ENCODE peak calls at places on chromosomes 6 and 20, in five cellular contexts. One of them, this sample, is unnamed.

GRCh38 chr6:38198219-38198618 is 378.7 kb downstream of the ZFAND3 start:
- DNase-seq in breast epithelium: no peak
- DNase-seq in gastrocnemius medialis: no peak
- DNase-seq in astrocyte of the spinal cord: no peak
- DNase-seq in neural progenitor cell: no peak
- DNase-seq in this sample: no peak

GRCh38 chr6:79719248-79719975 is 88.3 kb downstream of the SH3BGRL2 start:
- DNase-seq in astrocyte of the spinal cord: peak; percentile 63
- DNase-seq in breast epithelium: no peak
- DNase-seq in neural progenitor cell: no peak
- DNase-seq in gastrocnemius medialis: no peak
- DNase-seq in this sample: no peak

GRCh38 chr6:151004415-151005024 is 139.0 kb downstream of the MTHFD1L start:
- DNase-seq in breast epithelium: no peak
- DNase-seq in astrocyte of the spinal cord: peak; percentile 93
- DNase-seq in neural progenitor cell: no peak
- DNase-seq in gastrocnemius medialis: no peak
- DNase-seq in this sample: no peak

GRCh38 chr6:2940010-2940850 is 31.1 kb downstream of the SERPINB6 start:
- DNase-seq in gastrocnemius medialis: no peak
- DNase-seq in neural progenitor cell: no peak
- DNase-seq in breast epithelium: no peak
- DNase-seq in astrocyte of the spinal cord: no peak
- DNase-seq in this sample: no peak

GRCh38 chr6:31386977-31387376 is 16.4 kb upstream of the MICA start:
- DNase-seq in neural progenitor cell: peak; percentile 44
- DNase-seq in breast epithelium: no peak
- DNase-seq in gastrocnemius medialis: no peak
- DNase-seq in astrocyte of the spinal cord: no peak
- DNase-seq in this sample: no peak

GRCh38 chr20:62133864-62134263 is 9.3 kb downstream of the PSMA7 start:
- DNase-seq in astrocyte of the spinal cord: no peak
- DNase-seq in breast epithelium: no peak
- DNase-seq in neural progenitor cell: no peak
- DNase-seq in gastrocnemius medialis: no peak
- DNase-seq in this sample: no peak

GRCh38 chr6:137552146-137552545 is 58.0 kb upstream of the OLIG3 start:
- DNase-seq in astrocyte of the spinal cord: no peak
- DNase-seq in neural progenitor cell: no peak
- DNase-seq in gastrocnemius medialis: no peak
- DNase-seq in breast epithelium: no peak
- DNase-seq in this sample: no peak

GRCh38 chr6:917296-917695 is 224.4 kb upstream of the EXOC2 start:
- DNase-seq in gastrocnemius medialis: no peak
- DNase-seq in neural progenitor cell: no peak
- DNase-seq in breast epithelium: no peak
- DNase-seq in astrocyte of the spinal cord: no peak
- DNase-seq in this sample: no peak

GRCh38 chr20:55394592-55394991 is 610.7 kb downstream of the CBLN4 start:
- DNase-seq in breast epithelium: no peak
- DNase-seq in astrocyte of the spinal cord: no peak
- DNase-seq in neural progenitor cell: no peak
- DNase-seq in gastrocnemius medialis: no peak
- DNase-seq in this sample: no peak

GRCh38 chr6:156955494-156956183 is 178.5 kb downstream of the ARID1B start:
- DNase-seq in breast epithelium: no peak
- DNase-seq in astrocyte of the spinal cord: peak; percentile 31
- DNase-seq in gastrocnemius medialis: peak; percentile 92
- DNase-seq in neural progenitor cell: no peak
- DNase-seq in this sample: peak; percentile 32

GRCh38 chr20:46563170-46563847 is 12.9 kb upstream of the OCSTAMP start:
- DNase-seq in gastrocnemius medialis: no peak
- DNase-seq in breast epithelium: no peak
- DNase-seq in neural progenitor cell: peak; percentile 41
- DNase-seq in astrocyte of the spinal cord: no peak
- DNase-seq in this sample: no peak

GRCh38 chr6:31179042-31179386 is 8.5 kb upstream of the POU5F1 start:
- DNase-seq in neural progenitor cell: no peak
- DNase-seq in astrocyte of the spinal cord: no peak
- DNase-seq in breast epithelium: no peak
- DNase-seq in gastrocnemius medialis: no peak
- DNase-seq in this sample: no peak

GRCh38 chr6:141482773-141483172 is 650.0 kb upstream of the GJE1 start:
- DNase-seq in astrocyte of the spinal cord: no peak
- DNase-seq in neural progenitor cell: no peak
- DNase-seq in breast epithelium: no peak
- DNase-seq in gastrocnemius medialis: no peak
- DNase-seq in this sample: no peak

GRCh38 chr6:44059359-44060342 is 67.6 kb downstream of the MRPL14 start:
- DNase-seq in breast epithelium: no peak
- DNase-seq in astrocyte of the spinal cord: peak; percentile 70
- DNase-seq in gastrocnemius medialis: no peak
- DNase-seq in neural progenitor cell: no peak
- DNase-seq in this sample: no peak

GRCh38 chr6:158467923-158468322 is 92.0 kb upstream of the TMEM181 start:
- DNase-seq in neural progenitor cell: peak; percentile 50
- DNase-seq in breast epithelium: no peak
- DNase-seq in gastrocnemius medialis: no peak
- DNase-seq in astrocyte of the spinal cord: no peak
- DNase-seq in this sample: no peak

GRCh38 chr6:75600694-75601265 is 900 bp upstream of the SENP6 start:
- DNase-seq in gastrocnemius medialis: no peak
- DNase-seq in astrocyte of the spinal cord: peak; percentile 12
- DNase-seq in breast epithelium: no peak
- DNase-seq in neural progenitor cell: no peak
- DNase-seq in this sample: no peak

GRCh38 chr6:40894962-40895799 is 143.8 kb downstream of the UNC5CL start:
- DNase-seq in neural progenitor cell: peak; percentile 79
- DNase-seq in gastrocnemius medialis: peak; percentile 27
- DNase-seq in astrocyte of the spinal cord: peak; percentile 39
- DNase-seq in breast epithelium: peak; percentile 61
- DNase-seq in this sample: no peak

DNA sequence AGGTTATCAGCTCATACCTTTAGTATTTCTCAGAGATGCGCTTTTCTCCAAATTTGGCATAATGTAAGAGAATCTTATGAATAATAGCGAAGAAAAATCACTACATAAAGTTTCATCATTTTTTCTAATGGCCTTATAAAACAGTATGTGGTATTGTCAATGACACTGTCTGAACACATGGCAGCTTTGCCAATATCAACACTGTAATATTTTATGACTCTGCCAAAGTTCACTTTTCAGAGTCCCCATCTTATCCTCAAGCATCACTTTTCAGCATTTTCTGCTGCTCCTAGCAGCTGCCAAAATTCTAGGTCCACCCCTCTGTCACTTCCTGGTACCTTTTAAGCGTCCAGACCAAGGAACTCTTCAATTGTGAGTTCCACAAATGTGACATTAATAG is 171.5 kb upstream of the C6orf118 start:
- DNase-seq in astrocyte of the spinal cord: no peak
- DNase-seq in breast epithelium: no peak
- DNase-seq in neural progenitor cell: no peak
- DNase-seq in gastrocnemius medialis: no peak
- DNase-seq in this sample: no peak
- H3K4me3 ChIP-seq in astrocyte of the spinal cord: no peak overlapping the region
- H3K4me3 ChIP-seq in breast epithelium: no peak overlapping the region
- H3K4me3 ChIP-seq in neural progenitor cell: no peak overlapping the region
- H3K4me3 ChIP-seq in gastrocnemius medialis: no peak overlapping the region
- H3K4me3 ChIP-seq in this sample: no peak overlapping the region

GRCh38 chr6:144662812-144663211 is 377.7 kb downstream of the UTRN start:
- DNase-seq in neural progenitor cell: no peak
- DNase-seq in astrocyte of the spinal cord: no peak
- DNase-seq in breast epithelium: no peak
- DNase-seq in gastrocnemius medialis: no peak
- DNase-seq in this sample: no peak
- H3K4me3 ChIP-seq in neural progenitor cell: no peak overlapping the region
- H3K4me3 ChIP-seq in astrocyte of the spinal cord: no peak overlapping the region
- H3K4me3 ChIP-seq in breast epithelium: peak overlapping the region; percentile 13
- H3K4me3 ChIP-seq in gastrocnemius medialis: no peak overlapping the region
- H3K4me3 ChIP-seq in this sample: no peak overlapping the region

DNA sequence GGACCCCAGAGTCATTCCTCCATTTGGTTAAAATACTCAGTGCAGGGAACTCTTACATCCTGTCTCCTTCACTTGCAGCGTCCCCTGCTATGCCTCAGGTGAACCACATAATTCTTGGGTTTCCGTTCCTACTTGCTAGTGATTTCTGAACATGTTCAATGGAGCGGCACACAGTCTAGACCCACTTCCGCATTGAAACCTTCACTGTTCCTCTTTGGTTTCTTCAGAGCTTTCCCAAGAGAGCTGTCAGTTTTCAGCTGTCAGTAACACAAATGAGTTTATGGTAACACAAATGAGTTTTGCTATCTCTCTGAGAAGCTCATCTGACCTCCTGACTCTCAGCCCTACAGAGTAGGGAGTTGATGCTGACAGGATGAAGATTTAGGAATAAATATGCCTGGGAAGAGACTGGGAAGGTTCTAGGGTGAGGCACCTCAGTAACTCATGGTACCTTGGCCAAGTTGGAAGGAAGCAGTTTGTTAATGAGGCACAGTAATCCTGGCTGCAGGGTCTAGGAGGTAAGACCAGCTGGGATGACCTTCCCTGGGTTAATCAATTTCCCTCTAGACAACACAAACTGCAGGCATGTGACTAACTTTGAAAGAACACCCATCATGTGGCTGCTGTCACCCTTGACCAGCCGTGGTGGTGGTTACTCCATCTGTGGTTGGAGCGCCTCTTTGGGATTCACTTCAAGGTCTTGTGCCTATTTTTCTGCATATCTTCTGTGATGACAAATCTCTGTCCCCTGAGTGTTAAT is 5.4 kb downstream of the SYS1 start:
- DNase-seq in neural progenitor cell: no peak
- DNase-seq in breast epithelium: no peak
- DNase-seq in gastrocnemius medialis: no peak
- DNase-seq in astrocyte of the spinal cord: no peak
- DNase-seq in this sample: no peak
- H3K4me3 ChIP-seq in neural progenitor cell: no peak overlapping the region
- H3K4me3 ChIP-seq in breast epithelium: no peak overlapping the region
- H3K4me3 ChIP-seq in gastrocnemius medialis: no peak overlapping the region
- H3K4me3 ChIP-seq in astrocyte of the spinal cord: no peak overlapping the region
- H3K4me3 ChIP-seq in this sample: no peak overlapping the region

DNA sequence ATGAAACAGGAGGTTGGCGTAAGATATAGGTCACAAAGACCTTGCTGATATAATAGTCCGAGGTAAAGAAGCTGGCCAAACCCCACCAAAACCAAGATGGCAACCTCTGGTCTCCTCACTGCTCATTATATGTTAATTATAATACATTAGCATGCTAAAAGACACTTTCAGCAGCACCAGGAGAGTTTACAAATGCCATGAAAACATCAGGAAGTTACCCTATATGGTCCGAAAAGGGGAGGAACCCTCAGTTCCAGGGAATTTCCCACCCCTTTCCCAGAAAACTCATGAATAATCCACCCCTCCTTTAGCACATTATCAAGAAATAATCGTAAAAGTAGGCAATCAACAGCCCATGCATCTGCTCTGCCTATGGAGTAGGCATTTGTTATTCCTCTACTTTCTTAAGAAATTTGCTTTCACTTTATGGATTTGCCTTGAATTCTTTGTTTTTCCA is 923.4 kb downstream of the QKI start:
- DNase-seq in gastrocnemius medialis: no peak
- DNase-seq in breast epithelium: no peak
- DNase-seq in neural progenitor cell: no peak
- DNase-seq in astrocyte of the spinal cord: no peak
- DNase-seq in this sample: no peak
- H3K4me3 ChIP-seq in gastrocnemius medialis: no peak overlapping the region
- H3K4me3 ChIP-seq in breast epithelium: no peak overlapping the region
- H3K4me3 ChIP-seq in neural progenitor cell: no peak overlapping the region
- H3K4me3 ChIP-seq in astrocyte of the spinal cord: no peak overlapping the region
- H3K4me3 ChIP-seq in this sample: no peak overlapping the region

GRCh38 chr6:10531942-10532341 is 10.8 kb downstream of the GCNT2 start:
- DNase-seq in neural progenitor cell: no peak
- DNase-seq in breast epithelium: no peak
- DNase-seq in gastrocnemius medialis: no peak
- DNase-seq in astrocyte of the spinal cord: no peak
- DNase-seq in this sample: no peak

GRCh38 chr6:10531513-10531912 is 10.4 kb downstream of the GCNT2 start:
- DNase-seq in astrocyte of the spinal cord: no peak
- DNase-seq in neural progenitor cell: no peak
- DNase-seq in breast epithelium: no peak
- DNase-seq in gastrocnemius medialis: no peak
- DNase-seq in this sample: no peak

GRCh38 chr6:10529231-10529801 is 8.2 kb downstream of the GCNT2 start:
- DNase-seq in gastrocnemius medialis: no peak
- DNase-seq in breast epithelium: peak; percentile 54
- DNase-seq in astrocyte of the spinal cord: peak; percentile 31
- DNase-seq in neural progenitor cell: no peak
- DNase-seq in this sample: no peak

GRCh38 chr6:10526156-10526555 is 5.0 kb downstream of the GCNT2 start:
- DNase-seq in neural progenitor cell: no peak
- DNase-seq in astrocyte of the spinal cord: peak; percentile 52
- DNase-seq in breast epithelium: no peak
- DNase-seq in gastrocnemius medialis: no peak
- DNase-seq in this sample: no peak

GRCh38 chr6:10528170-10528981 is 7.2 kb downstream of the GCNT2 start:
- DNase-seq in breast epithelium: no peak
- DNase-seq in gastrocnemius medialis: no peak
- DNase-seq in neural progenitor cell: no peak
- DNase-seq in astrocyte of the spinal cord: peak; percentile 42
- DNase-seq in this sample: no peak
- H3K4me3 ChIP-seq in breast epithelium: peak overlapping the region; percentile 64
- H3K4me3 ChIP-seq in gastrocnemius medialis: peak overlapping the region; percentile 42
- H3K4me3 ChIP-seq in neural progenitor cell: no peak overlapping the region
- H3K4me3 ChIP-seq in astrocyte of the spinal cord: peak overlapping the region; percentile 9
- H3K4me3 ChIP-seq in this sample: peak overlapping the region; percentile 26